ENCODE peak calls at places on chromosomes 4 and X, in four cellular contexts. One of them, this sample, is unnamed.

GRCh38 chrX:151402719-151403390 is 5.8 kb downstream of the VMA21 start:
- DNase-seq in fibroblast of lung: no peak
- DNase-seq in CD4-positive, alpha-beta T cell: no peak
- DNase-seq in upper lobe of left lung: peak; percentile 38
- DNase-seq in this sample: peak; percentile 60

GRCh38 chr4:107862658-107863057 is 37.9 kb downstream of the SGMS2 start:
- DNase-seq in fibroblast of lung: peak; percentile 37
- DNase-seq in CD4-positive, alpha-beta T cell: no peak
- DNase-seq in upper lobe of left lung: no peak
- DNase-seq in this sample: no peak

GRCh38 chrX:47568656-47569295 is 7.8 kb downstream of the ARAF start:
- DNase-seq in fibroblast of lung: no peak
- DNase-seq in CD4-positive, alpha-beta T cell: peak; percentile 27
- DNase-seq in upper lobe of left lung: no peak
- DNase-seq in this sample: no peak

GRCh38 chr4:5710962-5711478 is at the start of gene EVC:
- DNase-seq in fibroblast of lung: peak; percentile 81
- DNase-seq in CD4-positive, alpha-beta T cell: no peak
- DNase-seq in upper lobe of left lung: peak; percentile 90
- DNase-seq in this sample: peak; percentile 74

GRCh38 chrX:72713130-72713529 is 976 bp downstream of the PHKA1 start:
- DNase-seq in fibroblast of lung: peak; percentile 15
- DNase-seq in CD4-positive, alpha-beta T cell: no peak
- DNase-seq in upper lobe of left lung: no peak
- DNase-seq in this sample: no peak

GRCh38 chrX:102744307-102744706 is 23.8 kb downstream of the GPRASP3 start:
- DNase-seq in fibroblast of lung: no peak
- DNase-seq in CD4-positive, alpha-beta T cell: no peak
- DNase-seq in upper lobe of left lung: no peak
- DNase-seq in this sample: no peak

GRCh38 chrX:70998402-70999027 is 67.6 kb upstream of the SLC7A3 start:
- DNase-seq in fibroblast of lung: peak; percentile 66
- DNase-seq in CD4-positive, alpha-beta T cell: peak; percentile 2
- DNase-seq in upper lobe of left lung: no peak
- DNase-seq in this sample: no peak

GRCh38 chr4:6198278-6198677 is 2.1 kb downstream of the JAKMIP1 start:
- DNase-seq in fibroblast of lung: no peak
- DNase-seq in CD4-positive, alpha-beta T cell: peak; percentile 5
- DNase-seq in upper lobe of left lung: no peak
- DNase-seq in this sample: no peak

GRCh38 chrX:13487731-13488505 is 81.5 kb upstream of the EGFL6 start:
- DNase-seq in fibroblast of lung: peak; percentile 90
- DNase-seq in CD4-positive, alpha-beta T cell: peak; percentile 2
- DNase-seq in upper lobe of left lung: no peak
- DNase-seq in this sample: no peak

GRCh38 chr4:163603246-163603645 is 108.8 kb downstream of the TMA16 start:
- DNase-seq in fibroblast of lung: peak; percentile 47
- DNase-seq in CD4-positive, alpha-beta T cell: no peak
- DNase-seq in upper lobe of left lung: no peak
- DNase-seq in this sample: no peak

GRCh38 chrX:69076084-69076483 is 89.2 kb downstream of the PJA1 start:
- DNase-seq in fibroblast of lung: no peak
- DNase-seq in CD4-positive, alpha-beta T cell: no peak
- DNase-seq in upper lobe of left lung: no peak
- DNase-seq in this sample: no peak

GRCh38 chr4:87353592-87353991 is 30.9 kb upstream of the HSD17B13 start:
- DNase-seq in fibroblast of lung: peak; percentile 67
- DNase-seq in CD4-positive, alpha-beta T cell: peak; percentile 32
- DNase-seq in upper lobe of left lung: no peak
- DNase-seq in this sample: no peak

GRCh38 chrX:106716004-106716403 is 10.5 kb upstream of the RNF128 start:
- DNase-seq in fibroblast of lung: no peak
- DNase-seq in CD4-positive, alpha-beta T cell: no peak
- DNase-seq in upper lobe of left lung: no peak
- DNase-seq in this sample: no peak

GRCh38 chr4:2827071-2827873 is 16.4 kb upstream of the ADD1 start:
- DNase-seq in fibroblast of lung: no peak
- DNase-seq in CD4-positive, alpha-beta T cell: no peak
- DNase-seq in upper lobe of left lung: peak; percentile 63
- DNase-seq in this sample: no peak

GRCh38 chr4:4672397-4672796 is 130.5 kb upstream of the STX18 start:
- DNase-seq in fibroblast of lung: no peak
- DNase-seq in CD4-positive, alpha-beta T cell: no peak
- DNase-seq in upper lobe of left lung: no peak
- DNase-seq in this sample: no peak

GRCh38 chr4:104879367-104879766 is 267.3 kb upstream of the TET2 start:
- DNase-seq in fibroblast of lung: no peak
- DNase-seq in CD4-positive, alpha-beta T cell: no peak
- DNase-seq in upper lobe of left lung: no peak
- DNase-seq in this sample: no peak

DNA sequence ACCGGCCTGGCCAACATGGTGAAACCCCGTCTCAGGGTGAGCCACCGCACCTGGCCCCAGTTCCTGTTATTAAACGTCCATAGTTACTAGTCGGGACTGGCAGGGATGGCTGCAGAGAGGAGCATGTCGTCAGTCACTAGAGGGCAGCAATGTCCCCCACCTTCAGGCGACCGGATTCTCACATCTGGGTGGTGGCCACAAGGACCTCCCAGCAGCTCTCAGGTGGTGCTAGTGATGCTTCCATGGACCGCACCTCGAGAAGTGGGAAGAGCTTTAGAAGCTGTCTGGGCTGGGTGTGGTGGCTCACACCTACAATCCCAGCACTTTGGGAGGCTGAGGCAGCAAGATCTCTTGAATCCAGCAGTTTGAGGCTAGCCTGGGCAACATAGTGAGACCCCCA is 13.3 kb upstream of the IL3RA start:
- DNase-seq in fibroblast of lung: no peak
- DNase-seq in CD4-positive, alpha-beta T cell: peak; percentile 22
- DNase-seq in upper lobe of left lung: no peak
- DNase-seq in this sample: peak; percentile 53
- TF ChIP-seq CTCF in fibroblast of lung: no peak
- TF ChIP-seq CTCF in CD4-positive, alpha-beta T cell: peak; percentile 63
- TF ChIP-seq CTCF in upper lobe of left lung: peak; percentile 34
- TF ChIP-seq CTCF in this sample: peak; percentile 57

GRCh38 chr4:170106899-170107298 is 17.1 kb upstream of the AADAT start:
- DNase-seq in fibroblast of lung: no peak
- DNase-seq in CD4-positive, alpha-beta T cell: no peak
- DNase-seq in upper lobe of left lung: no peak
- DNase-seq in this sample: no peak
- H3K27ac ChIP-seq in fibroblast of lung: no peak overlapping the region
- H3K27ac ChIP-seq in CD4-positive, alpha-beta T cell: no peak overlapping the region
- H3K27ac ChIP-seq in upper lobe of left lung: peak overlapping the region; percentile 4
- H3K27ac ChIP-seq in this sample: no peak overlapping the region

DNA sequence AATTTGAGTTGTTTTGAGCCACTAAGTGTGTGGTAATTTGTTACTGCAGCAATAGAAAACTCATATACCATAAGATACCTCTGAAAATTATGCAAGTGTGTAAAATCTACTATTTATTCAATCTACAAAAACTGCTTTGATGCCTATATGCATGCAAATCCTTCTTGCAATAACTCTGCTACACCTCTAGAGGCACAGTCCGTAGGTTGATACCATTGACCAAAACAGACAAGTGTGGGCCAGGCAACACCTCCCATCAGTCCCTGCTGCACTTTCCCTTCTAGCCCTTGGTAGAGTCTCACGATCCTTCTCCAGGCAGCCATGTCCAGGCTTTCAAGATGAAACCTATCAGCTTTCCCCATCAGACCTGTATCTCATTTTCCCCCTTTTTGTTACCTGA is 48.8 kb upstream of the FAM9A start:
- DNase-seq in fibroblast of lung: no peak
- DNase-seq in CD4-positive, alpha-beta T cell: no peak
- DNase-seq in upper lobe of left lung: no peak
- DNase-seq in this sample: no peak
- TF ChIP-seq CTCF in fibroblast of lung: peak; percentile 14
- TF ChIP-seq CTCF in CD4-positive, alpha-beta T cell: no peak
- TF ChIP-seq CTCF in upper lobe of left lung: no peak
- TF ChIP-seq CTCF in this sample: no peak

GRCh38 chr4:176753049-176753448 is 39.7 kb downstream of the VEGFC start:
- DNase-seq in fibroblast of lung: peak; percentile 90
- DNase-seq in CD4-positive, alpha-beta T cell: no peak
- DNase-seq in upper lobe of left lung: no peak
- DNase-seq in this sample: no peak
- H3K27ac ChIP-seq in fibroblast of lung: peak overlapping the region; percentile 40
- H3K27ac ChIP-seq in CD4-positive, alpha-beta T cell: no peak overlapping the region
- H3K27ac ChIP-seq in upper lobe of left lung: no peak overlapping the region
- H3K27ac ChIP-seq in this sample: no peak overlapping the region

GRCh38 chrX:130395341-130395740 is 6.4 kb upstream of the RBMX2 start:
- DNase-seq in fibroblast of lung: no peak
- DNase-seq in CD4-positive, alpha-beta T cell: no peak
- DNase-seq in upper lobe of left lung: no peak
- DNase-seq in this sample: no peak

GRCh38 chrX:130393451-130394074 is 8.1 kb upstream of the GPR119 start:
- DNase-seq in fibroblast of lung: peak; percentile 50
- DNase-seq in CD4-positive, alpha-beta T cell: no peak
- DNase-seq in upper lobe of left lung: no peak
- DNase-seq in this sample: peak; percentile 45
- TF ChIP-seq CTCF in fibroblast of lung: peak; percentile 78
- TF ChIP-seq CTCF in CD4-positive, alpha-beta T cell: peak; percentile 12
- TF ChIP-seq CTCF in upper lobe of left lung: peak; percentile 41
- TF ChIP-seq CTCF in this sample: peak; percentile 60

DNA sequence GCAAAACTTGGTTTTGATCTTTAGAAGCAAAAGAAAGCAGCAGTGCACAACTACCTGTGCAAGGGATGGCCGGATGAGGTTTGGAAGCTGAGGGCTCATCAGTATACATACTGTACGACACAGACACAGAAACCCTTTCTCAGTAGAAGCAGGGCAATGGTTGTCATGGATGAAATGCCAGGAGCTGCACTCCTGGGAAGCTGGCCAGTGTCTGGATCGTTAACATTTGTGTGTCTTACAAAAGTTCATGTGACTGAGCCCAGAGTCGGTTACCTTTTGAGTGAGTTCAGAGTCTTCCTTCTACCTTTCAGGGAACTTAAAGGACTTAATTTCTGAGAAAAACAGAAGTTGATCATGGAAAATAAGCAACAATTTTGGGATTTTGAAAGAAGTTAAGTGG is 230.3 kb downstream of the APBB2 start:
- DNase-seq in fibroblast of lung: no peak
- DNase-seq in CD4-positive, alpha-beta T cell: no peak
- DNase-seq in upper lobe of left lung: no peak
- DNase-seq in this sample: peak; percentile 81
- H3K27ac ChIP-seq in fibroblast of lung: no peak overlapping the region
- H3K27ac ChIP-seq in CD4-positive, alpha-beta T cell: no peak overlapping the region
- H3K27ac ChIP-seq in upper lobe of left lung: no peak overlapping the region
- H3K27ac ChIP-seq in this sample: no peak overlapping the region

GRCh38 chr4:63558709-63559108 is 850.5 kb downstream of the TECRL start:
- DNase-seq in fibroblast of lung: no peak
- DNase-seq in CD4-positive, alpha-beta T cell: no peak
- DNase-seq in upper lobe of left lung: no peak
- DNase-seq in this sample: no peak

GRCh38 chr4:63566658-63567057 is 842.6 kb downstream of the TECRL start:
- DNase-seq in fibroblast of lung: no peak
- DNase-seq in CD4-positive, alpha-beta T cell: no peak
- DNase-seq in upper lobe of left lung: no peak
- DNase-seq in this sample: no peak

GRCh38 chr4:63563288-63564014 is 845.8 kb downstream of the TECRL start:
- DNase-seq in fibroblast of lung: no peak
- DNase-seq in CD4-positive, alpha-beta T cell: no peak
- DNase-seq in upper lobe of left lung: peak; percentile 1
- DNase-seq in this sample: no peak
- TF ChIP-seq CTCF in fibroblast of lung: no peak
- TF ChIP-seq CTCF in CD4-positive, alpha-beta T cell: no peak
- TF ChIP-seq CTCF in upper lobe of left lung: no peak
- TF ChIP-seq CTCF in this sample: no peak

GRCh38 chr4:1154523-1155182 is 17.7 kb downstream of the SPON2 start:
- DNase-seq in fibroblast of lung: no peak
- DNase-seq in CD4-positive, alpha-beta T cell: no peak
- DNase-seq in upper lobe of left lung: peak; percentile 23
- DNase-seq in this sample: no peak
- H3K27ac ChIP-seq in fibroblast of lung: no peak overlapping the region
- H3K27ac ChIP-seq in CD4-positive, alpha-beta T cell: no peak overlapping the region
- H3K27ac ChIP-seq in upper lobe of left lung: no peak overlapping the region
- H3K27ac ChIP-seq in this sample: no peak overlapping the region

GRCh38 chr4:174635732-174636131 is 113.4 kb upstream of the HPGD start:
- DNase-seq in fibroblast of lung: no peak
- DNase-seq in CD4-positive, alpha-beta T cell: no peak
- DNase-seq in upper lobe of left lung: no peak
- DNase-seq in this sample: no peak

GRCh38 chr4:174633399-174633798 is 111.1 kb upstream of the HPGD start:
- DNase-seq in fibroblast of lung: no peak
- DNase-seq in CD4-positive, alpha-beta T cell: no peak
- DNase-seq in upper lobe of left lung: no peak
- DNase-seq in this sample: no peak

GRCh38 chr4:174629265-174629664 is 107.0 kb upstream of the HPGD start:
- DNase-seq in fibroblast of lung: peak; percentile 5
- DNase-seq in CD4-positive, alpha-beta T cell: no peak
- DNase-seq in upper lobe of left lung: no peak
- DNase-seq in this sample: no peak

GRCh38 chr4:174628206-174628605 is 105.9 kb upstream of the HPGD start:
- DNase-seq in fibroblast of lung: no peak
- DNase-seq in CD4-positive, alpha-beta T cell: no peak
- DNase-seq in upper lobe of left lung: no peak
- DNase-seq in this sample: no peak

DNA sequence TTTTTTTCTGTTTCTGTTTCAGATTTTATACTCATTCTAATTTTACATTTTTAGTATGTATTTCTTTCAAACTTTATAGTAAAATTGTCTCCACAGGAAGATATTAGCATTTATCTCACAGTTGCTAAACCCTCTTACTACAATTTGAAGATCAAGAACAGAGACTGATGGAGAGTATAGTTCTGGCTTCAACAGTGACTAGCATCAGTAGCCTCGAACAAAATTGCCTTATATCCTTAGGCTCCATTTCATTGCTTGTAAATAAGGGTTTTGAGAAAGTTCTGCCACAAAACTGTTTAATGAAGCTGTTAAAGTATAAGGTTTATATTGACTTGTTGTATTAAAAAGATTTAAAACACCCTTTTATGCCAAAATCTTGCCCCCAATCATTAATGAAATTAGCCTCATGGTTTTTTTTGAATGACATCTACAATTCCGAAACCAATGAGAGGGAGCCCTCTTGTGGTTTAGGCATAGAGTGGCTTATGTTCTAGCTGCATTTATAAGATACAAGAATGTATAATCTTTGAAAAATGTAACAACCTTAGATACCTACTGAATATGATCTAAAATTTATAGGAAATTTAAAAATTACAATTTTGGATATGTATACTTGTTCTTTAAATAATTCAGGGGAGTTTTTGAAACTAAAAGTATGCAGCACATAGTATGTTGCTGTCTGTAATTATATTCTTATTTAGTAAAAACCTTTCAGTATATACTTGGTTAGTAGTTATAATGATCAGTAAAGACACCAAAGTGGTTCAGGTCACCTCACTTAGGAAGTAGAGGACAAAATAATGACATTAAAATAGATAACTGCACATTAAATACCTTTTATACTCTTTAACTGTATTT is 109.8 kb upstream of the HPGD start:
- DNase-seq in fibroblast of lung: peak; percentile 73
- DNase-seq in CD4-positive, alpha-beta T cell: no peak
- DNase-seq in upper lobe of left lung: no peak
- DNase-seq in this sample: no peak
- TF ChIP-seq CTCF in fibroblast of lung: peak; percentile 86
- TF ChIP-seq CTCF in CD4-positive, alpha-beta T cell: peak; percentile 29
- TF ChIP-seq CTCF in upper lobe of left lung: peak; percentile 61
- TF ChIP-seq CTCF in this sample: peak; percentile 71

GRCh38 chrX:153944140-153944799 is at the start of gene RENBP:
- DNase-seq in fibroblast of lung: no peak
- DNase-seq in CD4-positive, alpha-beta T cell: peak; percentile 49
- DNase-seq in upper lobe of left lung: no peak
- DNase-seq in this sample: peak; percentile 54
- H3K27ac ChIP-seq in fibroblast of lung: no peak within 1 kb of the TSS
- H3K27ac ChIP-seq in CD4-positive, alpha-beta T cell: no peak within 1 kb of the TSS
- H3K27ac ChIP-seq in upper lobe of left lung: peak within 1 kb of the TSS; percentile 87
- H3K27ac ChIP-seq in this sample: peak within 1 kb of the TSS; percentile 29